ENCODE peak calls at places on chromosome 16, in four cellular contexts. D, A, X and F are unnamed samples.

GRCh38 chr16:69017036-69017783 is 88.2 kb upstream of the HAS3 start:
- DNase-seq in D (no peak), A (no peak), X (no peak), F (no peak)

GRCh38 chr16:78993342-78993741 is 607.2 kb downstream of the MAF start:
- DNase-seq in A (no peak), X (no peak), D (peak), F (no peak)

GRCh38 chr16:84225571-84225970 is 14.2 kb downstream of the KCNG4 start:
- DNase-seq in D (no peak), X (no peak), A (no peak), F (no peak)

GRCh38 chr16:46947900-46948547 is 25.4 kb downstream of the DNAJA2 start:
- DNase-seq in X (peak), A (peak), D (peak), F (peak)

GRCh38 chr16:69166221-69166833 is 20.6 kb upstream of the SNTB2 start:
- DNase-seq in A (no peak), D (peak), X (no peak), F (no peak)

GRCh38 chr16:57038151-57038550 is 48.8 kb downstream of the NLRC5 start:
- DNase-seq in A (no peak), D (no peak), X (no peak), F (no peak)

GRCh38 chr16:84226026-84226425 is 13.8 kb downstream of the KCNG4 start:
- DNase-seq in X (no peak), A (no peak), D (no peak), F (no peak)

GRCh38 chr16:77882359-77882758 is 94.0 kb downstream of the VAT1L start:
- DNase-seq in X (no peak), D (no peak), A (no peak), F (no peak)

GRCh38 chr16:10951016-10951415 is 6.7 kb downstream of the CLEC16A start:
- DNase-seq in A (no peak), D (no peak), X (no peak), F (no peak)

GRCh38 chr16:69131167-69131748 is 1.1 kb downstream of the CHTF8 start:
- DNase-seq in D (peak), A (no peak), X (no peak), F (no peak)

GRCh38 chr16:10876799-10877341 is at the start of gene CIITA:
- DNase-seq in A (no peak), D (no peak), X (peak), F (no peak)

GRCh38 chr16:69481901-69482341 is 57.5 kb downstream of the CYB5B start:
- DNase-seq in A (no peak), X (no peak), D (peak), F (no peak)

GRCh38 chr16:88423448-88423850 is 29.6 kb upstream of the ZFPM1 start:
- DNase-seq in D (no peak), A (no peak), X (no peak), F (no peak)

GRCh38 chr16:88355093-88355388 is 27.7 kb upstream of the ZNF469 start:
- DNase-seq in X (no peak), D (no peak), A (no peak), F (no peak)

GRCh38 chr16:27107185-27107592 is 40.5 kb downstream of the C16orf82 start:
- DNase-seq in D (peak), A (no peak), X (no peak), F (no peak)

GRCh38 chr16:89581861-89582563 is 6.5 kb downstream of the CPNE7 start:
- DNase-seq in D (no peak), A (peak), X (no peak), F (no peak)

GRCh38 chr16:89193021-89193575 is 7.2 kb downstream of the SLC22A31 start:
- DNase-seq in A (peak), X (no peak), D (peak), F (peak)

GRCh38 chr16:83137326-83137770 is 510.6 kb downstream of the CDH13 start:
- DNase-seq in X (no peak), D (no peak), A (peak), F (no peak)

GRCh38 chr16:85584192-85584757 is 28.8 kb upstream of the GSE1 start:
- DNase-seq in A (no peak), X (no peak), D (no peak), F (no peak)

GRCh38 chr16:2008009-2008526 is 1.6 kb downstream of the ZNF598 start:
- DNase-seq in D (peak), A (no peak), X (no peak), F (no peak)
- TF ChIP-seq MAX in D (no peak), A (no peak), X (no peak), F (no peak)

DNA sequence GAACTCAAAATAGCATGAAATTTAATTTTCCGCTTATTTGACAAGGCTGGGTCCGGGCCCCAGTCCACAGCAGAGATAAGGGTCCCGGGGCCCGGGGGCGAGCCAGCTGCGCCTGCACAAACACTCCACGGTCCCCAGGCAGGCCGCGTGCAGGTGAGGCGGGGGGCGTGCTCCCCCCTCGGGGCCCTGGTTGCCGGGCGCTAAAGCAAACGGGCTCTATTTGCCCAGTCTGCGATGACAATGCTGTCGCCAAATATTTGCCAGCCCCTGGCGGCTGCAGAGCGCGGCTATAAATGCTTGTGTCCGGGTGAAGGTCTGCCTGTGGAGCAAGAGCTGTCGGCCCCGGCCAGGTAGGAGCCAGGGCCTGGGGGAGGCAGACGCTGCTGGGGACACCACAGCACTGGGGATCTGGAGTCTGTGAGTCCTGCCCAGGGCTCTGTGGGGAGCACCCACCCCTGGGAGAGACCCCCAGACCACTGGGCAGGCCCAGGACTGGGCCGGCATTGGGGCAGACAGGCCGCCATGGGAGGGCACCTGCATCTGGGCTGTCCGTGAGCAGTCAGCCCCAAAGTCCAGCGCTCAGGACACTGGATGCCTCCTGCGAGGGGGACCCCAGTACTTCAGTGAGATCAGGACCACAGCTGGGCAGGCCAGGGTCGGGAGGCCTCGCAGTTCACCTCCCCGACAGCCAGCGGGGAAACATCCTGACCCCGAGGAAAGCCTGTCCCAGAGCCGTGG is at the start of gene PERCC1:
- DNase-seq in X (no peak), D (no peak), A (peak), F (no peak)
- TF ChIP-seq ETV6 in X (no peak), D (no peak), A (peak), F (no peak)

GRCh38 chr16:81700780-81701165 is 78.3 kb upstream of the PLCG2 start:
- DNase-seq in A (no peak), D (no peak), X (no peak), F (no peak)
- TF ChIP-seq MAX in A (no peak), D (no peak), X (no peak), F (no peak)

GRCh38 chr16:58125041-58125440 is 4.1 kb downstream of the CFAP20 start:
- DNase-seq in A (no peak), X (no peak), D (no peak), F (no peak)
- TF ChIP-seq ETV6 in A (no peak), X (no peak), D (no peak), F (no peak)

GRCh38 chr16:23920446-23920845 is 84.7 kb downstream of the PRKCB start:
- DNase-seq in D (no peak), A (no peak), X (no peak), F (no peak)
- TF ChIP-seq MAX in D (no peak), A (no peak), X (no peak), F (no peak)

DNA sequence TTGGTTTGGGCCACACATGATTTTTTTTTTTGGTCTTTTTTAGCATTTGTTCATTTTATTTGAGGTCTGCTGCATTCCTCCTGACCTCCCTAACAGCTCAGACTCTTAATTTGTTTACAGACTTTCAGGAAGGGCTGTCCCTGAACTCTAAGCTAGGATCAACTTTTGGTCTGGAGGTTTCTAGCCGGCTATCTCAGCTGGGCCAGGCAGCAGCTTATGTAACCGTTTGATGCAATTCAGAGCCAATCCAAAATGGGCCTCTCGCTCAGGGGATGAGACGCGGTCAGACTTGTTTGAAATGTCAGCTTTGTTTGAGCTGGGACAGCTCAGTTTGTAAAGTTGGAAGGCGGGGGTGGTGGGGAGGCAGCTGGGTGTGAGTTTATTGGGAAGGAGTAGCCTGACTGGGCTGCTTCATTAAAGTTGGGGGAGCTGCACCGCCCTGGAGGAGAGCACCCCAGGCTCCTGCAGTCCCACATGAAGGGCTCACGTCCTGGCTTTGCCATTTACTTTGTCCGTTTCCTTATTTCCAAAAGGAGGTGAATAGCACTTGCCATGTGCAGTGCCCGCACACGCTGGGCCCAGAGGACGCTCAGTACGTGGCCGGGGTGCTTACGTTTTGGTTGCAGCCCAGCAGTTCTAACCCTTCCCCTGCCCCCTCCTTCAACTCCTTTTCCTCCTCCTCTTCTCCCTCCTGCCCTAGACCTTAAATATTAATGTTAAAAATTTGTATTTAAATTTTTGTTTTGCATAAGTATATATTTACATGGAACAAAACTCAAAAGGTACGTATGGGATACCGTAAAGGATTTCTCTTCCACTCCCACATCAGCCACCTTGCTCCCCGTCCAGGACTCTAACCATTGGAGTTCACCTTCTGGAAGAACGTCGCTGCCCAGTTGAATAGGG is 121.2 kb downstream of the SNX29 start:
- DNase-seq in D (no peak), A (peak), X (no peak), F (no peak)
- TF ChIP-seq ETV6 in D (no peak), A (peak), X (no peak), F (no peak)